ENCODE peak calls at places on chromosomes 3 and 15, in seven cellular contexts. O, K, Y, T, M, D and I are unnamed samples.

GRCh38 chr15:74838746-74839525 is 4.0 kb downstream of the ULK3 start:
- DNase-seq in O (no peak), K (no peak), Y (no peak), T (no peak), M (no peak), D (no peak), I (no peak)

GRCh38 chr15:70160267-70160666 is 62.5 kb upstream of the TLE3 start:
- DNase-seq in O (peak; percentile 54), K (no peak), Y (no peak), T (no peak), M (no peak), D (no peak), I (no peak)

GRCh38 chr3:119679874-119680273 is 2.7 kb upstream of the COX17 start:
- DNase-seq in O (no peak), K (no peak), Y (no peak), T (no peak), M (no peak), D (no peak), I (no peak)

GRCh38 chr3:72446406-72447058 is 401.7 kb downstream of the SHQ1 start:
- DNase-seq in O (no peak), K (no peak), Y (no peak), T (peak; percentile 22), M (peak; percentile 20), D (no peak), I (no peak)

GRCh38 chr15:36334059-36334458 is 245.4 kb upstream of the CDIN1 start:
- DNase-seq in O (no peak), K (no peak), Y (peak; percentile 8), T (no peak), M (no peak), D (no peak), I (no peak)

GRCh38 chr15:62164500-62165028 is 521 bp downstream of the C2CD4B start:
- DNase-seq in O (peak; percentile 38), K (no peak), Y (no peak), T (peak; percentile 19), M (no peak), D (no peak), I (no peak)

GRCh38 chr3:121768452-121768851 is 18.9 kb upstream of the GOLGB1 start:
- DNase-seq in O (no peak), K (no peak), Y (no peak), T (no peak), M (no peak), D (no peak), I (no peak)

GRCh38 chr15:92617197-92618037 is 38.2 kb downstream of the FAM174B start:
- DNase-seq in O (peak; percentile 90), K (no peak), Y (peak; percentile 57), T (no peak), M (no peak), D (no peak), I (peak; percentile 90)